ENCODE peak calls at places on chromosome X, in eight cellular contexts. One of them, this sample, is unnamed.

GRCh38 chrX:66200050-66200664 is 36.1 kb downstream of the HEPH start:
- DNase-seq in OCI-LY7: no peak
- DNase-seq in GM04504: no peak
- DNase-seq in astrocyte of the hippocampus: no peak
- DNase-seq in NB4: peak
- DNase-seq in NCI-H82: no peak
- DNase-seq in AG04450: no peak
- DNase-seq in anterior cingulate cortex: no peak
- DNase-seq in this sample: no peak

GRCh38 chrX:45667666-45668065 is 467.0 kb upstream of the DIPK2B start:
- DNase-seq in NB4: no peak
- DNase-seq in NCI-H82: no peak
- DNase-seq in anterior cingulate cortex: no peak
- DNase-seq in AG04450: no peak
- DNase-seq in GM04504: no peak
- DNase-seq in OCI-LY7: no peak
- DNase-seq in astrocyte of the hippocampus: peak
- DNase-seq in this sample: no peak

GRCh38 chrX:52988985-52989917 is 30.9 kb upstream of the FAM156A start:
- DNase-seq in astrocyte of the hippocampus: no peak
- DNase-seq in GM04504: no peak
- DNase-seq in OCI-LY7: no peak
- DNase-seq in NB4: no peak
- DNase-seq in anterior cingulate cortex: no peak
- DNase-seq in NCI-H82: no peak
- DNase-seq in AG04450: no peak
- DNase-seq in this sample: no peak

GRCh38 chrX:86197815-86198214 is 49.6 kb downstream of the DACH2 start:
- DNase-seq in OCI-LY7: no peak
- DNase-seq in AG04450: no peak
- DNase-seq in NB4: no peak
- DNase-seq in NCI-H82: no peak
- DNase-seq in GM04504: no peak
- DNase-seq in astrocyte of the hippocampus: no peak
- DNase-seq in anterior cingulate cortex: no peak
- DNase-seq in this sample: no peak

GRCh38 chrX:47751670-47752069 is 85.0 kb upstream of the ZNF81 start:
- DNase-seq in AG04450: no peak
- DNase-seq in NB4: peak
- DNase-seq in GM04504: no peak
- DNase-seq in astrocyte of the hippocampus: peak
- DNase-seq in anterior cingulate cortex: no peak
- DNase-seq in NCI-H82: peak
- DNase-seq in OCI-LY7: peak
- DNase-seq in this sample: no peak

GRCh38 chrX:153941331-153942252 is 2.9 kb downstream of the RENBP start:
- DNase-seq in OCI-LY7: no peak
- DNase-seq in AG04450: no peak
- DNase-seq in astrocyte of the hippocampus: no peak
- DNase-seq in NB4: no peak
- DNase-seq in GM04504: no peak
- DNase-seq in anterior cingulate cortex: no peak
- DNase-seq in NCI-H82: no peak
- DNase-seq in this sample: no peak

GRCh38 chrX:12065251-12065650 is 73.0 kb upstream of the FRMPD4 start:
- DNase-seq in NCI-H82: peak
- DNase-seq in OCI-LY7: no peak
- DNase-seq in astrocyte of the hippocampus: peak
- DNase-seq in AG04450: no peak
- DNase-seq in NB4: peak
- DNase-seq in anterior cingulate cortex: no peak
- DNase-seq in GM04504: peak
- DNase-seq in this sample: no peak

GRCh38 chrX:119753639-119754257 is 4.6 kb upstream of the SOWAHD start:
- DNase-seq in OCI-LY7: peak
- DNase-seq in GM04504: no peak
- DNase-seq in NCI-H82: peak
- DNase-seq in NB4: peak
- DNase-seq in AG04450: no peak
- DNase-seq in astrocyte of the hippocampus: peak
- DNase-seq in anterior cingulate cortex: no peak
- DNase-seq in this sample: no peak

GRCh38 chrX:4944767-4945166 is 1231.3 kb upstream of the PRKX start:
- DNase-seq in astrocyte of the hippocampus: no peak
- DNase-seq in anterior cingulate cortex: no peak
- DNase-seq in AG04450: no peak
- DNase-seq in NB4: no peak
- DNase-seq in GM04504: no peak
- DNase-seq in OCI-LY7: no peak
- DNase-seq in NCI-H82: peak
- DNase-seq in this sample: no peak

GRCh38 chrX:3250946-3251345 is 95.5 kb downstream of the MXRA5 start:
- DNase-seq in NCI-H82: no peak
- DNase-seq in NB4: no peak
- DNase-seq in OCI-LY7: no peak
- DNase-seq in AG04450: no peak
- DNase-seq in anterior cingulate cortex: no peak
- DNase-seq in astrocyte of the hippocampus: no peak
- DNase-seq in GM04504: no peak
- DNase-seq in this sample: no peak

GRCh38 chrX:9562851-9563250 is 98.0 kb downstream of the TBL1X start:
- DNase-seq in GM04504: peak
- DNase-seq in NCI-H82: no peak
- DNase-seq in NB4: no peak
- DNase-seq in astrocyte of the hippocampus: peak
- DNase-seq in anterior cingulate cortex: no peak
- DNase-seq in OCI-LY7: no peak
- DNase-seq in AG04450: peak
- DNase-seq in this sample: no peak

GRCh38 chrX:113594504-113594903 is 753.9 kb upstream of the AMOT start:
- DNase-seq in anterior cingulate cortex: no peak
- DNase-seq in OCI-LY7: no peak
- DNase-seq in NCI-H82: no peak
- DNase-seq in AG04450: no peak
- DNase-seq in NB4: no peak
- DNase-seq in GM04504: no peak
- DNase-seq in astrocyte of the hippocampus: no peak
- DNase-seq in this sample: no peak

GRCh38 chrX:112731793-112732192 is 52.1 kb upstream of the LHFPL1 start:
- DNase-seq in astrocyte of the hippocampus: no peak
- DNase-seq in OCI-LY7: peak
- DNase-seq in NB4: peak
- DNase-seq in NCI-H82: peak
- DNase-seq in AG04450: no peak
- DNase-seq in GM04504: no peak
- DNase-seq in anterior cingulate cortex: no peak
- DNase-seq in this sample: no peak

GRCh38 chrX:110435191-110435590 is 76.5 kb downstream of the RTL9 start:
- DNase-seq in NB4: no peak
- DNase-seq in GM04504: no peak
- DNase-seq in AG04450: no peak
- DNase-seq in OCI-LY7: no peak
- DNase-seq in NCI-H82: peak
- DNase-seq in anterior cingulate cortex: no peak
- DNase-seq in astrocyte of the hippocampus: no peak
- DNase-seq in this sample: no peak

This sample was measured in CD14-positive monocyte.